ENCODE peak calls at places on chromosomes 6 and 20, in five cellular contexts. V is CD8-positive, alpha-beta T cell; S is effector memory CD4-positive, alpha-beta T cell; H is left ventricle myocardium inferior; U is CD8-positive, alpha-beta memory T cell. A is an unnamed sample. For H3K4me1, the result is how much of the 10 kb centered on the place peaks cover.

GRCh38 chr6:32413427-32414047 is 6.6 kb upstream of the BTNL2 start:
- DNase-seq in V (peak), S (peak), H (peak), U (peak), A (peak)

GRCh38 chr6:2900821-2901644 is 2.1 kb downstream of the SERPINB9 start:
- DNase-seq in V (no peak), S (no peak), H (no peak), U (no peak), A (peak)

GRCh38 chr6:148432405-148433195 is 90.0 kb downstream of the SASH1 start:
- DNase-seq in V (no peak), S (no peak), H (no peak), U (no peak), A (peak)

GRCh38 chr6:19754686-19755085 is 82.5 kb upstream of the ID4 start:
- DNase-seq in V (no peak), S (no peak), H (no peak), U (no peak), A (no peak)

GRCh38 chr6:116229287-116229913 is 24.5 kb downstream of the TSPYL4 start:
- DNase-seq in V (no peak), S (no peak), H (peak), U (no peak), A (peak)

GRCh38 chr6:105401247-105402089 is 1.4 kb downstream of the PREP start:
- DNase-seq in V (no peak), S (no peak), H (no peak), U (no peak), A (no peak)

GRCh38 chr6:140816696-140817095 is 1316.0 kb upstream of the GJE1 start:
- DNase-seq in V (no peak), S (no peak), H (no peak), U (no peak), A (no peak)

GRCh38 chr20:22374066-22374465 is 210.3 kb downstream of the FOXA2 start:
- DNase-seq in V (no peak), S (no peak), H (no peak), U (no peak), A (no peak)

GRCh38 chr6:77106992-77107391 is 356.3 kb downstream of the HTR1B start:
- DNase-seq in V (no peak), S (no peak), H (no peak), U (no peak), A (no peak)

DNA sequence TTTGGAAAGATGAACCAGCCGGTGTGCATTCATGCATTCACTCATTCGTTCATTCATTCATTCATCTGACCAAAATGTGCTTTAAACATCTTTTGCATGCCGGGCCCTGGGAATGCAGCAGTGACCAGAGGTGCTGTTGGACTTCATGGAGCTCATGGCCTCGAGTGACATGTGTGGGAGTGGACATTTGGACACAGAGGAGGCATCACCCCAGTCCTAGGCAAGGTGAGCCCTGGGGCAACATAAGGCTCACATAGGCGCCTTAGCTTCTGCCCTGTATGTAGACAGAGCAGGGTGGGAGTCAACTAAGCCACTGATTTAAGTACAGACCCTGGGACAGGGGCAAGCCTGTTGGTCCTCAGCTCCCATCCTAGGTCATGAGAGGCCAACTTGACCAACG is 71.6 kb downstream of the STK35 start:
- DNase-seq in V (no peak), S (no peak), H (no peak), U (no peak), A (no peak)
- H3K4me1 ChIP-seq in V (under half), S (under half), H (under half), U (under half), A (under half)

GRCh38 chr6:136502791-136503190 is 47.4 kb downstream of the MAP7 start:
- DNase-seq in V (no peak), S (no peak), H (no peak), U (no peak), A (no peak)
- H3K4me1 ChIP-seq in V (under half), S (under half), H (under half), U (under half), A (under half)

GRCh38 chr6:47149554-47149953 is 107.4 kb upstream of the ADGRF1 start:
- DNase-seq in V (no peak), S (no peak), H (no peak), U (no peak), A (no peak)

GRCh38 chr6:47153066-47153755 is 111.1 kb upstream of the ADGRF1 start:
- DNase-seq in V (no peak), S (no peak), H (no peak), U (no peak), A (no peak)

GRCh38 chr6:47149070-47149469 is 106.9 kb upstream of the ADGRF1 start:
- DNase-seq in V (no peak), S (no peak), H (no peak), U (no peak), A (no peak)

GRCh38 chr6:47152666-47153065 is 110.5 kb upstream of the ADGRF1 start:
- DNase-seq in V (no peak), S (no peak), H (no peak), U (no peak), A (no peak)

DNA sequence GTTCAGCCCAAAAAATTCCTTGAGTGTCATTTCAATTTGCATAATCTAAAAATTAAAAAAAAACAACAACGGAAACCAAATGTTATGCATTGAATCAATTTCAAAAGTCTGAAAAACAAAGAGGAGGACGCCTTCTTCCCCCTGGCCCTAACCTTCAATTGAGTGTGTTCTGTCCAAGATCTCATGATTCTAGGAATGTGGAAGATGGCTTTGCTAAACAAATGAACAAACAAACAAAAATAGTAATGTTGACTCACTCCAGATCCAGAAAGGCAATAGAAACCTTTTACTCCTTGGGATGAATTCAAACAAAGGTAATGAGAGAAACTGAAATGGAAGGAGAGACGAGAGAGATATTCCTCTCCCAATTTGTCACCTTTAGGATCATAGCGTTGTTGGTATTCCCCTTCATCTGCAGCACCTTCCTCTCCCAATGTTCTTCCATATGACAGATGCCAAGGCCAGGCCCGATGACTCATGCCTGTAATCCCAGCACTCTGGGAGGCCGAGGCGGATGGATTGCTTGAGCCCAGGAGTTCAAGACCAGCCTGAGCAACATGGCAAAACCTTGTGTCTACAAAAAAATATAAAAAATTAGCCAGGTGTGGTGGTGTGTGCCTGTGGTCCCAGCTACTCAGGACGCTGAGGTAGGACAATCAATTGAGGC is 109.2 kb upstream of the ADGRF1 start:
- DNase-seq in V (no peak), S (no peak), H (no peak), U (no peak), A (no peak)
- H3K4me1 ChIP-seq in V (under half), S (under half), H (under half), U (under half), A (under half)

GRCh38 chr6:134870677-134871498 is 79.0 kb downstream of the ALDH8A1 start:
- DNase-seq in V (no peak), S (no peak), H (no peak), U (no peak), A (no peak)

GRCh38 chr6:134878136-134878535 is 71.8 kb downstream of the ALDH8A1 start:
- DNase-seq in V (no peak), S (no peak), H (no peak), U (no peak), A (no peak)

GRCh38 chr6:134873500-134874388 is 76.2 kb downstream of the ALDH8A1 start:
- DNase-seq in V (no peak), S (no peak), H (no peak), U (no peak), A (no peak)

GRCh38 chr6:134880487-134881190 is 69.3 kb downstream of the ALDH8A1 start:
- DNase-seq in V (no peak), S (no peak), H (no peak), U (no peak), A (no peak)

GRCh38 chr6:134875367-134875766 is 74.5 kb downstream of the ALDH8A1 start:
- DNase-seq in V (no peak), S (no peak), H (no peak), U (no peak), A (no peak)
- H3K4me1 ChIP-seq in V (under half), S (under half), H (under half), U (under half), A (under half)

GRCh38 chr6:35292494-35292893 is 5.1 kb upstream of the DEF6 start:
- DNase-seq in V (no peak), S (no peak), H (no peak), U (no peak), A (no peak)

GRCh38 chr6:35293681-35294080 is 3.9 kb upstream of the DEF6 start:
- DNase-seq in V (no peak), S (no peak), H (no peak), U (no peak), A (no peak)

GRCh38 chr6:35295036-35295435 is 2.6 kb upstream of the DEF6 start:
- DNase-seq in V (no peak), S (no peak), H (no peak), U (no peak), A (no peak)

GRCh38 chr6:35295521-35296315 is 1.9 kb upstream of the DEF6 start:
- DNase-seq in V (no peak), S (no peak), H (no peak), U (no peak), A (no peak)

DNA sequence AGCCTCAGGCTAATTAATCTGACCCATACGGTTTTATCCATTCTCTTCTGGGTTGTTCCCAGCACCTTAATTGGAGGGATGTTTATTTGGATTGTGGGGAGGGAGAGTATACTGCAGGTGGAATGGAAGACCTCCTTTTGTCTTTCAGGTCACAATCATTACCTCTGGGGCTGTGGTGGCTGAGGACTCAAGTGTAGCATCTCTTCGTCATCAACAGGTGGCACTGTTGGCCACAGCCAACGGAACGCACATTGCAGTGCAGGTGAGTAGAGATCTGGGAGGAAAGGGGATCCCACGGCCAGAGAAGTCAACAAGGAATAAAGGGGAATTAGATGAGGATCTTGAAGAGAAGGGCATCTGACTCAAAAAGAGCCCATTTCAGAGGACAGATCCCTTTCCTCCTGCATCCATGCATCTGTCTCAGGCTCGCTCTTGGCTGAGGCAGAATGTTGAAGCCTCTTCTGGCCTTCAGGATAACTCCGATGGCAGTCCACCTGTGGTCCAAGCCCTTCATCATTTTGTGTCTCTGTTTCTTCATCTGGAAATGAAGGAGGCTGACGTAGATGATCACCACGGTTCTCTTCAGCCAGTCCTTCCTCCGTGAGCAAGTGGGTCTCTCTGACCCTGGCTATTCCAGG is 3.2 kb upstream of the DEF6 start:
- DNase-seq in V (no peak), S (no peak), H (no peak), U (peak), A (no peak)
- H3K4me1 ChIP-seq in V (under half), S (under half), H (under half), U (under half), A (under half)

GRCh38 chr6:144481527-144481926 is 196.4 kb downstream of the UTRN start:
- DNase-seq in V (no peak), S (no peak), H (no peak), U (no peak), A (no peak)
- H3K4me1 ChIP-seq in V (under half), S (under half), H (under half), U (under half), A (under half)

GRCh38 chr6:167580512-167580911 is 246.2 kb upstream of the AFDN start:
- DNase-seq in V (no peak), S (no peak), H (no peak), U (no peak), A (no peak)

GRCh38 chr6:167588181-167588919 is 238.4 kb upstream of the AFDN start:
- DNase-seq in V (no peak), S (no peak), H (no peak), U (no peak), A (no peak)

GRCh38 chr6:167579786-167580370 is 246.8 kb upstream of the AFDN start:
- DNase-seq in V (no peak), S (no peak), H (no peak), U (no peak), A (no peak)

GRCh38 chr6:167581637-167582036 is 245.1 kb upstream of the AFDN start:
- DNase-seq in V (no peak), S (no peak), H (no peak), U (no peak), A (no peak)

DNA sequence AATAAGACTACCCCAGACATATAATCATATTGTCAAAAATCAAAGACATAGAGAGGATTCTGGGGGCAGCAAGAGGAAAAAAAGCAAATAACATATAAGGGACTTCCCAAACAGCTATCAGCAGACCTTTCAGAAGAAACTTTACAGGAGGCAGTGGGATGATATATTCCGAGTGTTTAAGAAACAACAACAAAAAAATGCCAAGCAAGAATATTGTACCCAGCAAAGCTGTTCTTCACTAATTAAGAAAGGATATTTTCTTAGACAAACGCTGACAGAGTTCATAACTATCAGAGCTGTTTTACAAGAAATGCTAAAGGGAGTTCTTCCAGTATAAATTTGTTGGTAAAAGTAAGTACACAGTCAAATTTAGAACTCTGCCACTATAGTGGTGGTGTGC is 243.3 kb upstream of the AFDN start:
- DNase-seq in V (no peak), S (no peak), H (no peak), U (no peak), A (no peak)
- H3K4me1 ChIP-seq in V (under half), S (under half), H (under half), U (under half), A (under half)

GRCh38 chr6:132505158-132505557 is 7.8 kb downstream of the STX7 start:
- DNase-seq in V (no peak), S (no peak), H (no peak), U (no peak), A (no peak)

GRCh38 chr6:132511159-132511835 is 1.6 kb downstream of the STX7 start:
- DNase-seq in V (no peak), S (no peak), H (no peak), U (no peak), A (no peak)

GRCh38 chr6:132504757-132505156 is 8.2 kb downstream of the STX7 start:
- DNase-seq in V (no peak), S (no peak), H (no peak), U (no peak), A (no peak)

GRCh38 chr6:132506869-132507813 is 5.8 kb downstream of the STX7 start:
- DNase-seq in V (no peak), S (no peak), H (no peak), U (no peak), A (no peak)

GRCh38 chr6:132506461-132506860 is 6.5 kb downstream of the STX7 start:
- DNase-seq in V (no peak), S (no peak), H (no peak), U (no peak), A (no peak)
- H3K4me1 ChIP-seq in V (under half), S (under half), H (half or more), U (under half), A (half or more)

DNA sequence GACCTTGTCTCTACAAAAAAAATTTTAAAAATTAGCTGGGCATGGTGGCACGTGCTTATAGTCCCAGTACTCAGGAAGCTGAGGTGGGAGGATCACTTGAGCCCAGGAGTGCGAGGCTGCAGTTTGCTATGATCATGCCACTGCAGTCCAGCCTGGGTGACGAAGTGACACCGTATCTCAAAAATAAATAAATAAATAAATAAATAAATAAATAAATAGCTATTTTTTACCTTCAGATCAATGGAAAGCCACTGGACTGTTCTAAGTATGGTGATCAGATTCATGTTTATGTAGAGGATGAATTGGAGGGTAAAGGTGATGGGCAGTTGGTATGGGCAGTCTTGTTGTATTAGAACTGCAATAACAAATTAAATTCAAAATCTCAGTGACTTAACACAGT is 24.0 kb downstream of the DSTN start:
- DNase-seq in V (no peak), S (no peak), H (no peak), U (no peak), A (no peak)
- H3K4me1 ChIP-seq in V (under half), S (under half), H (half or more), U (under half), A (half or more)

GRCh38 chr20:35661908-35662307 is 2.8 kb downstream of the CPNE1 start:
- DNase-seq in V (no peak), S (no peak), H (no peak), U (no peak), A (no peak)

GRCh38 chr20:35662541-35662940 is 2.2 kb downstream of the CPNE1 start:
- DNase-seq in V (no peak), S (no peak), H (no peak), U (no peak), A (no peak)

GRCh38 chr20:35663813-35664543 is 722 bp downstream of the CPNE1 start:
- DNase-seq in V (peak), S (peak), H (no peak), U (peak), A (peak)

GRCh38 chr20:35664544-35665206 is at the start of the genes CPNE1 and RBM12:
- DNase-seq in V (peak), S (peak), H (peak), U (peak), A (peak)

GRCh38 chr20:35663516-35663812 is 1.2 kb downstream of the CPNE1 start:
- DNase-seq in V (no peak), S (no peak), H (no peak), U (no peak), A (no peak)
- H3K4me1 ChIP-seq in V (under half), S (under half), H (half or more), U (half or more), A (under half)

A was measured in heart left ventricle.